ENCODE peak calls at places on chromosomes 1 and 21, in five cellular contexts. S is OCI-LY7, C is PC-3, Y is GM12878, Q is astrocyte. K is an unnamed sample.

GRCh38 chr1:115324649-115325420 is 13.2 kb downstream of the NGF start:
- DNase-seq in S (no peak), C (peak; percentile 71), Y (no peak), Q (no peak), K (no peak)

GRCh38 chr1:91742848-91743292 is 143.1 kb downstream of the TGFBR3 start:
- DNase-seq in S (no peak), C (peak; percentile 39), Y (no peak), Q (peak; percentile 72), K (no peak)

GRCh38 chr1:51621161-51621560 is 4.3 kb downstream of the OSBPL9 start:
- DNase-seq in S (no peak), C (no peak), Y (no peak), Q (no peak), K (no peak)

GRCh38 chr1:242178924-242179708 is 180.2 kb upstream of the MAP1LC3C start:
- DNase-seq in S (no peak), C (no peak), Y (no peak), Q (no peak), K (no peak)

GRCh38 chr1:201999625-202000238 is 10.7 kb upstream of the ELF3 start:
- DNase-seq in S (peak; percentile 59), C (peak; percentile 65), Y (no peak), Q (no peak), K (no peak)

GRCh38 chr21:43025636-43026180 is 49.9 kb downstream of the CBS start:
- DNase-seq in S (no peak), C (no peak), Y (no peak), Q (peak; percentile 95), K (no peak)

GRCh38 chr1:12433323-12434053 is 184.5 kb downstream of the DHRS3 start:
- DNase-seq in S (no peak), C (peak; percentile 3), Y (no peak), Q (peak; percentile 82), K (no peak)

GRCh38 chr1:208149776-208150514 is 94.2 kb downstream of the PLXNA2 start:
- DNase-seq in S (no peak), C (no peak), Y (no peak), Q (no peak), K (no peak)

GRCh38 chr1:7912743-7913557 is 27.7 kb downstream of the TNFRSF9 start:
- DNase-seq in S (no peak), C (no peak), Y (no peak), Q (no peak), K (no peak)

GRCh38 chr1:112061852-112062451 is 72.5 kb upstream of the KCND3 start:
- DNase-seq in S (no peak), C (no peak), Y (no peak), Q (no peak), K (peak; percentile 92)

GRCh38 chr1:182952677-182953444 is at the start of gene SHCBP1L:
- DNase-seq in S (no peak), C (no peak), Y (no peak), Q (no peak), K (no peak)

GRCh38 chr1:2384941-2385481 is 6.3 kb downstream of the MORN1 start:
- DNase-seq in S (no peak), C (no peak), Y (no peak), Q (no peak), K (no peak)

GRCh38 chr1:201495447-201496295 is 11.3 kb downstream of the CSRP1 start:
- DNase-seq in S (no peak), C (no peak), Y (no peak), Q (no peak), K (no peak)

GRCh38 chr1:93338426-93338825 is 7.3 kb upstream of the DR1 start:
- DNase-seq in S (no peak), C (peak; percentile 96), Y (no peak), Q (peak; percentile 96), K (peak; percentile 73)

GRCh38 chr1:101460709-101461108 is 223.9 kb downstream of the S1PR1 start:
- DNase-seq in S (no peak), C (peak; percentile 61), Y (no peak), Q (no peak), K (no peak)

GRCh38 chr1:156860113-156860638 is 489 bp upstream of the NTRK1 start:
- DNase-seq in S (peak; percentile 63), C (peak; percentile 65), Y (no peak), Q (peak; percentile 25), K (no peak)

GRCh38 chr21:31110430-31110829 is 72.2 kb upstream of the KRTAP19-8 start:
- DNase-seq in S (no peak), C (no peak), Y (no peak), Q (no peak), K (no peak)

GRCh38 chr21:31108969-31109368 is 70.7 kb upstream of the KRTAP19-8 start:
- DNase-seq in S (peak; percentile 36), C (peak; percentile 45), Y (no peak), Q (no peak), K (no peak)

GRCh38 chr21:31103571-31104265 is 65.4 kb upstream of the KRTAP19-8 start:
- DNase-seq in S (no peak), C (no peak), Y (no peak), Q (no peak), K (no peak)

GRCh38 chr21:31107871-31108270 is 69.6 kb upstream of the KRTAP19-8 start:
- DNase-seq in S (peak; percentile 36), C (no peak), Y (no peak), Q (no peak), K (no peak)

GRCh38 chr21:31107151-31107785 is 69.0 kb upstream of the KRTAP19-8 start:
- DNase-seq in S (no peak), C (no peak), Y (no peak), Q (no peak), K (no peak)
- H3K4me2 ChIP-seq in S (peak overlapping the region; percentile 6), C (no peak overlapping the region), Y (no peak overlapping the region), Q (no peak overlapping the region), K (no peak overlapping the region)

GRCh38 chr1:84598418-84598817 is 24.2 kb upstream of the CTBS start:
- DNase-seq in S (no peak), C (no peak), Y (no peak), Q (peak; percentile 80), K (no peak)
- H2AFZ ChIP-seq in S (no peak overlapping the region), C (peak overlapping the region; percentile 71), Y (no peak overlapping the region), Q (no peak overlapping the region), K (no peak overlapping the region)

GRCh38 chr21:29305068-29305467 is 6.3 kb downstream of the BACH1 start:
- DNase-seq in S (no peak), C (no peak), Y (no peak), Q (no peak), K (no peak)
- H3K4me2 ChIP-seq in S (no peak overlapping the region), C (no peak overlapping the region), Y (peak overlapping the region; percentile 69), Q (peak overlapping the region; percentile 87), K (peak overlapping the region; percentile 29)

DNA sequence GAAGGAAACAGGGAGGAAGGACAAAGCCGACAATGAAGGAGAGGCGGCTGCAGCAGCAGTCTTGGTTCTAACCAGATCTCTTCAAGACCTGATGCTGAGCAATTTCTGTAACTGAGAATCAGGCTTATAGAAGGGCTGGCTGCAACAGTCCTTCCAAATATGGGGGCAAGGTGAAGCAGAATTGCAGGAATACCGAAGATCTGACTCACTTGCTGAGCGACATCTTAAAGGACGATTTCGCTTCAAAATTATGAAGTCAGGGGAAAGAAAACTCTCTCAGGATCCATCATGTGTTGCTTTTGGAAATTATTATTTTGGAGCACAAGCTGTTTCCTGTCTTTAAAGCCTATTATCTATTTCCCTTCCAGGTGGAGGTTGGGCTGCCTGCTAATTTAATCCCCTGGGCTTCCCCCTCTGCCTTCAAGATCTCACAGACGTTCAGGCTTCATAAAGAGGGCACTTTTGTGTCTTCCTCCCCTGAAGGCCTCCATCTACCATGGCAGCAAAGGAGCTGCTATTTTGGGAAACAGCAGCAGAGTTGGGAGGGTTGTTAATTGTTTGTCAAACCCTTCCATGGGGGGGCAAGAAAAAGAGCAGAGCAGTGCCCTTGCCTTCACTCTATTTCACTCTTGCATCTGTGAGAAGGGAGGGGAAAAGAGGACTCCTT is 10.8 kb upstream of the IER5 start:
- DNase-seq in S (no peak), C (peak; percentile 77), Y (no peak), Q (peak; percentile 69), K (no peak)
- H2AFZ ChIP-seq in S (no peak overlapping the region), C (peak overlapping the region; percentile 82), Y (peak overlapping the region; percentile 73), Q (peak overlapping the region; percentile 60), K (peak overlapping the region; percentile 58)

GRCh38 chr1:167861664-167862381 is 52.1 kb downstream of the ADCY10 start:
- DNase-seq in S (no peak), C (no peak), Y (no peak), Q (no peak), K (no peak)
- H3K4me2 ChIP-seq in S (no peak overlapping the region), C (no peak overlapping the region), Y (no peak overlapping the region), Q (no peak overlapping the region), K (no peak overlapping the region)

DNA sequence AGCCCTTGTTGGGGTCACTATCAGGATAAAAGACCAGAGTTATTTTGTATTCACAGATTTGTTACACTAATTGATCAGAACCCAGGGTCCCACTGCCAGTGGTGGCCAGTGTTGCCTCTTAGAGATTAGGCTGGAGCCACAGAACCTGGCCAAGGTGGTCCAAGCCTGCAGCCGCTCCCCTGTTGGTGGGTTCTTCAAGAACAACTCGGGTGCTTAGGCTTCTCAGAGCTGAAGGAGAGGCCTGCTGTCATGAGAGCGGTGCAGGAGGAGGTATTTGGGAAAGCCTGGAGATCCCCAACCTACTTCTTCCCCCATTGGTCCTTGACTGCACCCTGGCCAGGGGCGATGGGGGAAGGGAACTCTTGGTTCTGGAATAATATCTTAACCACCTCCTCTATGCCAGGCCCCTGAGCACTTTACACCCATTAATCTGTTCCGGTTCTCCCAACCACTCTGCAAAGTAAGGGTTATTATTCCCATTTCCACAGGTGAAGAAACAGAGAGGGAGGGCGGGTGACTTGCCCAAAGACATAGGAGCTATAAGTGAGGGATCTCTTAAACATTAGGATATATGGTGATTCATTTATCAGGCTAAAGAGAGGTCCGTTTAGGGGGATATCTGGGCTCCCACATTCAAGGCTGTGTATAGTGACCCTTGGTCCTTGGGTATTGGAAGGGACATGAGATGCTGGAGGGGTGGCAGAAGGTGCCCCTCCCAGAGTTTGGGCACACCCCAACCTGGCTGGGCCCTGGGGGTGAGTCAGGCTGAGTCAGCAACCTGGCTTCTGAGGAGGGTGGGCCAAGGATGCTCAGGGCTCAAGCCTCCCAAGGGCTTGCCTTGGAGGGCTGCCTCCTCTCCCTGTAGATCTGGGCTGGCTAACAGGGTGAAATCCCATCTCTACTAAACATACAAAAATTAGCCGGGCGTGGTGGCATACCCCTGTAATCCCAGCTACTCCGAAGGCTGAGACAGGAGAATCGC is 5.1 kb downstream of the TRNP1 start:
- DNase-seq in S (no peak), C (peak; percentile 93), Y (no peak), Q (no peak), K (no peak)
- H2AFZ ChIP-seq in S (peak overlapping the region; percentile 18), C (no peak overlapping the region), Y (no peak overlapping the region), Q (no peak overlapping the region), K (no peak overlapping the region)

K was measured in keratinocyte.